ENCODE peak calls at places on chromosome 7, in five cellular contexts. O is uterus; B is activated CD8-positive, alpha-beta memory T cell treated with anti-CD3 and anti-CD28 coated beads for 4 hours; D is activated CD4-positive, alpha-beta T cell treated with anti-CD3 and anti-CD28 coated beads, Interleukin-2, amount 10 ng/mL, durations not matched to agents 7 days and 5 days; Q is spleen. L is an unnamed sample.

GRCh38 chr7:106140406-106141173 is 28.5 kb upstream of the SYPL1 start:
- DNase-seq in O (no peak), B (no peak), D (no peak), Q (no peak), L (no peak)

GRCh38 chr7:108413782-108414492 is 42.3 kb downstream of the NRCAM start:
- DNase-seq in B (no peak), O (no peak), D (no peak), Q (no peak), L (no peak)

GRCh38 chr7:36019966-36020365 is 133.1 kb upstream of the EEPD1 start:
- DNase-seq in B (no peak), D (no peak), O (no peak), Q (no peak), L (no peak)

GRCh38 chr7:126436213-126436868 is 816.4 kb downstream of the GRM8 start:
- DNase-seq in B (no peak), O (no peak), Q (no peak), D (no peak), L (no peak)

GRCh38 chr7:36723951-36724664 is at the start of gene AOAH:
- DNase-seq in Q (peak; percentile 94), O (no peak), D (peak; percentile 91), B (peak; percentile 45), L (peak; percentile 84)

GRCh38 chr7:30877010-30877740 is 34.5 kb upstream of the AQP1 start:
- DNase-seq in O (no peak), D (no peak), B (no peak), Q (no peak), L (no peak)

GRCh38 chr7:30164567-30164966 is 29.8 kb downstream of the MTURN start:
- DNase-seq in D (no peak), B (no peak), O (no peak), Q (no peak), L (no peak)

GRCh38 chr7:129438839-129439640 is 4.8 kb downstream of the STRIP2 start:
- DNase-seq in Q (no peak), B (no peak), O (no peak), D (no peak), L (no peak)

GRCh38 chr7:128030999-128031681 is at the start of gene LRRC4:
- DNase-seq in O (no peak), B (no peak), Q (peak; percentile 90), D (peak; percentile 34), L (no peak)

GRCh38 chr7:71817931-71818330 is 594.2 kb downstream of the CALN1 start:
- DNase-seq in B (no peak), O (no peak), Q (no peak), D (no peak), L (no peak)

GRCh38 chr7:135389971-135390370 is 119.9 kb downstream of the CNOT4 start:
- DNase-seq in O (no peak), Q (no peak), D (no peak), B (no peak), L (no peak)

GRCh38 chr7:84997626-84998025 is 189.2 kb downstream of the SEMA3D start:
- DNase-seq in O (no peak), D (no peak), Q (no peak), B (no peak), L (no peak)

GRCh38 chr7:130356121-130356759 is 11.6 kb downstream of the CPA5 start:
- DNase-seq in B (no peak), D (no peak), O (peak; percentile 67), Q (no peak), L (no peak)

GRCh38 chr7:93945756-93946540 is 24.4 kb downstream of the GNG11 start:
- DNase-seq in Q (no peak), O (no peak), D (no peak), B (no peak), L (no peak)

GRCh38 chr7:113410791-113411190 is 292.4 kb upstream of the SMIM30 start:
- DNase-seq in Q (no peak), O (no peak), D (no peak), B (no peak), L (no peak)

GRCh38 chr7:95596183-95597135 is at the start of gene PDK4:
- DNase-seq in Q (peak; percentile 91), D (no peak), B (no peak), O (peak; percentile 98), L (no peak)

GRCh38 chr7:158976849-158977593 is 120.7 kb downstream of the DYNC2I1 start:
- DNase-seq in Q (peak; percentile 92), B (peak; percentile 85), O (peak; percentile 78), D (peak; percentile 89), L (peak; percentile 86)

GRCh38 chr7:50552921-50553320 is 12.3 kb downstream of the DDC start:
- DNase-seq in Q (no peak), O (no peak), D (peak; percentile 22), B (no peak), L (no peak)

GRCh38 chr7:127137146-127137545 is 115.6 kb downstream of the GRM8 start:
- DNase-seq in O (no peak), B (no peak), D (no peak), Q (no peak), L (no peak)

GRCh38 chr7:118264836-118265235 is 40.3 kb downstream of the ANKRD7 start:
- DNase-seq in B (no peak), Q (no peak), O (no peak), D (no peak), L (no peak)

GRCh38 chr7:154646126-154647013 is 356.6 kb downstream of the PAXIP1 start:
- DNase-seq in O (no peak), Q (no peak), B (no peak), D (no peak), L (no peak)

GRCh38 chr7:115047968-115048720 is 126.2 kb downstream of the MDFIC start:
- DNase-seq in D (no peak), Q (no peak), B (no peak), O (no peak), L (no peak)

GRCh38 chr7:96233084-96233483 is 88.8 kb downstream of the SLC25A13 start:
- DNase-seq in Q (no peak), O (no peak), D (no peak), B (no peak), L (no peak)

GRCh38 chr7:130721486-130722277 is 12.3 kb downstream of the KLF14 start:
- DNase-seq in Q (peak; percentile 76), O (peak; percentile 67), B (no peak), D (peak; percentile 8), L (no peak)

GRCh38 chr7:90412458-90413184 is 9.4 kb downstream of the CLDN12 start:
- DNase-seq in B (no peak), D (peak; percentile 24), O (no peak), Q (no peak), L (no peak)

GRCh38 chr7:126667742-126668366 is 584.9 kb downstream of the GRM8 start:
- DNase-seq in O (no peak), D (no peak), B (no peak), Q (no peak), L (no peak)

GRCh38 chr7:99997545-99998137 is 17.8 kb upstream of the ZKSCAN1 start:
- DNase-seq in O (peak; percentile 29), Q (peak; percentile 93), B (peak; percentile 32), D (peak; percentile 77), L (peak; percentile 57)

GRCh38 chr7:138295049-138295637 is 164.9 kb upstream of the TRIM24 start:
- DNase-seq in Q (no peak), D (no peak), B (no peak), O (no peak), L (no peak)

GRCh38 chr7:29278362-29279070 is 83.9 kb downstream of the CHN2 start:
- DNase-seq in O (no peak), D (no peak), Q (no peak), B (no peak), L (no peak)

GRCh38 chr7:70789481-70790214 is 342.3 kb upstream of the GALNT17 start:
- DNase-seq in B (no peak), D (no peak), Q (no peak), O (no peak), L (no peak)

GRCh38 chr7:123865517-123866117 is 20.6 kb downstream of the HYAL4 start:
- DNase-seq in Q (no peak), O (peak; percentile 57), B (no peak), D (peak; percentile 61), L (peak; percentile 19)

GRCh38 chr7:11706666-11707605 is 125.1 kb downstream of the THSD7A start:
- DNase-seq in O (no peak), Q (no peak), D (no peak), B (no peak), L (no peak)

GRCh38 chr7:84110400-84110799 is 84.2 kb downstream of the SEMA3A start:
- DNase-seq in Q (no peak), D (no peak), B (no peak), O (no peak), L (no peak)

GRCh38 chr7:100856871-100857282 is 4.4 kb downstream of the SLC12A9 start:
- DNase-seq in D (no peak), B (no peak), O (no peak), Q (no peak), L (no peak)

GRCh38 chr7:78438433-78438832 is 639.9 kb downstream of the PHTF2 start:
- DNase-seq in B (no peak), D (no peak), Q (no peak), O (no peak), L (no peak)

GRCh38 chr7:107332488-107333269 is 137.2 kb upstream of the GPR22 start:
- DNase-seq in Q (no peak), B (no peak), O (no peak), D (no peak), L (no peak)

L was measured in central memory CD8-positive, alpha-beta T cell.